ENCODE peak calls at places on chromosome 1, in six cellular contexts. C is stimulated activated CD8-positive, alpha-beta memory T cell treated with anti-CD3 and anti-CD28 coated beads, Interleukin-2, amount 100 ng/mL, for 1 hour; K is AML-193; S is ACHN; F is H7; J is left ventricle myocardium superior. O is an unnamed sample.

GRCh38 chr1:103146143-103146542 is 37.8 kb upstream of the COL11A1 start:
- DNase-seq in C (no peak), K (no peak), S (no peak), F (no peak), J (no peak), O (no peak)

GRCh38 chr1:64923294-64923718 is 43.0 kb downstream of the JAK1 start:
- DNase-seq in C (peak), K (no peak), S (no peak), F (no peak), J (no peak), O (no peak)

GRCh38 chr1:205716371-205717132 is 33.4 kb downstream of the NUCKS1 start:
- DNase-seq in C (no peak), K (no peak), S (no peak), F (no peak), J (no peak), O (no peak)

GRCh38 chr1:4000811-4001251 is 100.8 kb upstream of the C1orf174 start:
- DNase-seq in C (no peak), K (no peak), S (no peak), F (peak), J (no peak), O (no peak)

GRCh38 chr1:21689531-21690165 is 20.5 kb upstream of the RAP1GAP start:
- DNase-seq in C (no peak), K (no peak), S (no peak), F (no peak), J (no peak), O (no peak)

GRCh38 chr1:65310078-65310587 is 790 bp downstream of the DNAJC6 start:
- DNase-seq in C (no peak), K (no peak), S (peak), F (peak), J (no peak), O (no peak)

GRCh38 chr1:224544276-224544675 is 71.8 kb upstream of the CNIH3 start:
- DNase-seq in C (no peak), K (no peak), S (no peak), F (no peak), J (no peak), O (no peak)

GRCh38 chr1:4825841-4826450 is 171.5 kb downstream of the AJAP1 start:
- DNase-seq in C (no peak), K (peak), S (peak), F (peak), J (no peak), O (peak)

GRCh38 chr1:77039739-77040138 is 172.5 kb downstream of the ST6GALNAC5 start:
- DNase-seq in C (no peak), K (no peak), S (peak), F (no peak), J (no peak), O (peak)

GRCh38 chr1:235881930-235882700 is 15.4 kb upstream of the LYST start:
- DNase-seq in C (no peak), K (no peak), S (no peak), F (no peak), J (no peak), O (no peak)

GRCh38 chr1:184881941-184882648 is 92.2 kb downstream of the NIBAN1 start:
- DNase-seq in C (no peak), K (no peak), S (no peak), F (peak), J (no peak), O (no peak)

GRCh38 chr1:159823401-159823800 is 3.3 kb upstream of the SLAMF8 start:
- DNase-seq in C (no peak), K (no peak), S (no peak), F (peak), J (no peak), O (no peak)

O was measured in hepatocyte.